ENCODE peak calls at places on chromosomes 16 and 17, in nine cellular contexts. K is transverse colon, Z is HepG2, Y is prostate gland, E is SK-N-SH, D is HCT116, N is H1, T is K562, O is suprapubic skin. C is an unnamed sample. For H3K4me1, the result is how much of the 10 kb centered on the place peaks cover.

GRCh38 chr17:35404360-35404759 is 27.9 kb downstream of the SLFN12 start:
- DNase-seq in N (no peak), D (no peak), T (no peak), K (no peak), Y (no peak), O (no peak), Z (peak), E (no peak), C (no peak)

GRCh38 chr17:73785466-73785865 is 141.2 kb upstream of the SDK2 start:
- DNase-seq in Z (no peak), E (no peak), D (no peak), Y (no peak), N (no peak), K (no peak), T (no peak), O (no peak), C (peak)

GRCh38 chr17:38453951-38454421 is 25.7 kb downstream of the ARHGAP23 start:
- DNase-seq in Y (peak), Z (no peak), E (peak), D (no peak), O (no peak), N (no peak), T (peak), K (no peak), C (peak)

GRCh38 chr17:65667656-65668055 is 106.2 kb upstream of the AXIN2 start:
- DNase-seq in Z (no peak), D (no peak), E (no peak), K (no peak), O (no peak), Y (no peak), T (no peak), N (no peak), C (no peak)

GRCh38 chr16:84842516-84843148 is 22.8 kb downstream of the CRISPLD2 start:
- DNase-seq in E (peak), T (no peak), Y (no peak), Z (no peak), O (no peak), N (no peak), D (no peak), K (no peak), C (no peak)

GRCh38 chr16:71214771-71215381 is 15.6 kb downstream of the HYDIN start:
- DNase-seq in K (no peak), T (no peak), N (no peak), Z (peak), D (peak), Y (no peak), O (no peak), E (no peak), C (no peak)

GRCh38 chr17:49292901-49293300 is 62.3 kb upstream of the PHOSPHO1 start:
- DNase-seq in E (no peak), K (no peak), Z (no peak), Y (no peak), N (no peak), D (no peak), O (no peak), T (no peak), C (no peak)

GRCh38 chr16:3882531-3882930 is 2.0 kb upstream of the CREBBP start:
- DNase-seq in Y (no peak), E (no peak), D (no peak), N (no peak), K (no peak), O (no peak), Z (no peak), T (no peak), C (no peak)

GRCh38 chr16:75566889-75567255 is 693 bp downstream of the GABARAPL2 start:
- DNase-seq in O (no peak), N (peak), Y (no peak), Z (no peak), T (peak), K (peak), E (peak), D (no peak), C (no peak)

GRCh38 chr17:49851387-49852291 is 3.8 kb upstream of the TAC4 start:
- DNase-seq in N (peak), Y (peak), O (peak), Z (peak), D (no peak), E (peak), T (peak), K (peak), C (peak)

GRCh38 chr17:57257911-57258885 is 1.9 kb downstream of the MSI2 start:
- DNase-seq in O (no peak), T (peak), E (no peak), D (no peak), K (no peak), N (peak), Z (peak), Y (no peak), C (no peak)

GRCh38 chr16:31064882-31065461 is 9.1 kb downstream of the ZNF668 start:
- DNase-seq in E (no peak), O (no peak), D (no peak), N (no peak), Y (no peak), Z (no peak), T (no peak), K (no peak), C (no peak)

GRCh38 chr17:47982645-47983440 is 11.9 kb downstream of the CDK5RAP3 start:
- DNase-seq in N (no peak), D (no peak), O (no peak), T (no peak), Y (no peak), Z (no peak), E (peak), K (no peak), C (no peak)

GRCh38 chr16:23941963-23942564 is 106.3 kb downstream of the PRKCB start:
- DNase-seq in K (no peak), Y (no peak), E (no peak), Z (no peak), D (no peak), N (no peak), O (no peak), T (no peak), C (no peak)

GRCh38 chr17:29390856-29391631 is 881 bp downstream of the TAOK1 start:
- DNase-seq in Y (peak), O (no peak), D (no peak), E (peak), N (peak), K (peak), T (peak), Z (peak), C (no peak)

GRCh38 chr17:29844339-29845048 is 85.5 kb downstream of the SSH2 start:
- DNase-seq in N (no peak), K (no peak), Z (no peak), O (no peak), E (peak), T (peak), D (no peak), Y (no peak), C (no peak)

DNA sequence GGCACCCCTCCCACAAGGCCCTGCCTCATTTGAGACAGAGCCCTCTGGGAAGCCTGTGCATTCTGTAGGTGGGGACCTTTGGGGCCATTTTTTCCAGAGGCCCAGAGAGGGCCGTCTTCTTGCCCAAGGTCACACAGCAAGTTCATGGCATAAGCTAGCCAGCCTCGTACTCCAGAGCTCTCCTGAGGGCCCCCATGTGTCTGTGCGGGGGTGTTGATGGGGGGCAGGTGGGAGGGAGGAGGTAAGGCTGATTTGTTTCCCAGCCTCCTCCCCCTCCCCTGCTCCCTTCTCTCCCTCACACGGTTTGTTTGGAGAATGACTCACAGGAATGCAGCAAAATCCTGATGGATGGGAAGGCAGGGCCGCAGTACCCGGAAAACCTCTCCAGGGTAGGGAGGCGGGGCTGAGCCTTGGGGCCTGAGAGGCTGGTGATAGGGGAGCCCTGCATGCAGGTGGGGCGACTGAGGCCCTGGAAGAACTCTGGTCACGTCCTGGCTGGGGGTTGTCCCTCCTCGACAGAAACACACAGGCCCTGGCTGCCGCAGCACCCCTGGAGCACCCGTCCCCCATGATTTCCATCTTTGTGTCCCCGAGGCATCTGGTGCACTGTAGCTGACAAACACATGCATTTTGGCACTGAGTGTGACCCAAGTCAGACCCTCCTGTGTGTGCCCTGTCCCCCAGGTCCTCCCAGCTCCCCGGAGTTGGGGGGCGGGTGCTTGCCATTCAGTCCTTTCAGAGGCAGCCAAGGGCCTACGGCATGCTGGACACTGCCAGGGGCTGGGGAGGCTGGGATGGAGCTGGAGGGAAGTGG is 29.7 kb downstream of the RAI1 start:
- DNase-seq in N (peak), D (peak), K (peak), O (no peak), E (peak), Y (peak), Z (peak), T (peak), C (peak)
- TF ChIP-seq POLR2AphosphoS5 in N (no peak), D (peak), K (peak), O (no peak), E (peak), Y (peak), Z (no peak), T (no peak), C (peak)

GRCh38 chr16:67423634-67424575 is 7.0 kb upstream of the HSD11B2 start:
- DNase-seq in K (no peak), T (no peak), D (no peak), Y (peak), E (no peak), O (no peak), N (no peak), Z (no peak), C (no peak)

GRCh38 chr16:67425046-67425445 is 5.9 kb upstream of the HSD11B2 start:
- DNase-seq in Y (no peak), Z (no peak), T (no peak), E (no peak), N (no peak), D (no peak), K (no peak), O (no peak), C (no peak)

GRCh38 chr16:67425581-67425980 is 5.3 kb upstream of the HSD11B2 start:
- DNase-seq in N (no peak), E (no peak), K (no peak), O (no peak), Z (no peak), T (no peak), Y (no peak), D (no peak), C (no peak)

GRCh38 chr16:67426950-67427349 is 4.0 kb upstream of the HSD11B2 start:
- DNase-seq in O (no peak), Z (no peak), K (no peak), T (no peak), D (no peak), E (no peak), Y (no peak), N (no peak), C (no peak)

GRCh38 chr16:67426022-67426421 is 4.9 kb upstream of the HSD11B2 start:
- DNase-seq in Z (no peak), K (no peak), D (no peak), E (no peak), T (no peak), Y (no peak), N (no peak), O (no peak), C (no peak)
- H3K4me1 ChIP-seq in Z (under half), K (under half), D (under half), E (under half), T (under half), Y (under half), N (under half), O (half or more), C (under half)

DNA sequence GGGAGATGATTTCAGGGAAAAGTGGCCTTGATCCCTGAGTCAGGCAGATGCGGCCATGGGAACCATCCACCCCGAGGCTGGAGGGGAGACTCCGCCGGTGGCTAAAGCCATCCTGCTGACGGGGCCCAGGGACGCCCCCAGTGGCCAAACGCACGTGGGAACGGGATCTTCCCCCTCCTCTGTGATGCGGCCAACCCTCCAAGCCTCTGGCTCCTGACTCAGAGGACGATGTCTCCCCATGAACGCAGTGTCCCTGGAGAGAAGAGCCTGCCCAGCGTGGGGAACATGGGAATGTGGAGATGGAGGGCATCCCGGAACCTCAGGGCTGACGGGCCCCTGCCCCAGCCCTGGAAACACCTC is 25.0 kb downstream of the SLC7A5 start:
- DNase-seq in E (no peak), O (no peak), T (no peak), Y (no peak), Z (no peak), K (no peak), D (no peak), N (peak), C (no peak)
- TF ChIP-seq POLR2AphosphoS5 in E (no peak), O (no peak), T (no peak), Y (no peak), Z (no peak), K (no peak), D (peak), N (no peak), C (no peak)

GRCh38 chr17:82230627-82231311 is 1.9 kb downstream of the SLC16A3 start:
- DNase-seq in N (no peak), E (peak), O (peak), D (no peak), Z (peak), Y (no peak), T (peak), K (peak), C (no peak)

GRCh38 chr17:82232322-82232785 is 3.5 kb downstream of the SLC16A3 start:
- DNase-seq in N (no peak), E (no peak), D (no peak), T (no peak), K (no peak), O (peak), Y (no peak), Z (no peak), C (no peak)

GRCh38 chr17:82231312-82231561 is 2.4 kb downstream of the SLC16A3 start:
- DNase-seq in N (no peak), E (no peak), D (no peak), Y (no peak), O (no peak), K (no peak), Z (no peak), T (no peak), C (no peak)

GRCh38 chr17:82232876-82233785 is 4.3 kb downstream of the SLC16A3 start:
- DNase-seq in O (no peak), E (no peak), K (peak), T (no peak), Z (no peak), N (no peak), Y (no peak), D (no peak), C (no peak)

DNA sequence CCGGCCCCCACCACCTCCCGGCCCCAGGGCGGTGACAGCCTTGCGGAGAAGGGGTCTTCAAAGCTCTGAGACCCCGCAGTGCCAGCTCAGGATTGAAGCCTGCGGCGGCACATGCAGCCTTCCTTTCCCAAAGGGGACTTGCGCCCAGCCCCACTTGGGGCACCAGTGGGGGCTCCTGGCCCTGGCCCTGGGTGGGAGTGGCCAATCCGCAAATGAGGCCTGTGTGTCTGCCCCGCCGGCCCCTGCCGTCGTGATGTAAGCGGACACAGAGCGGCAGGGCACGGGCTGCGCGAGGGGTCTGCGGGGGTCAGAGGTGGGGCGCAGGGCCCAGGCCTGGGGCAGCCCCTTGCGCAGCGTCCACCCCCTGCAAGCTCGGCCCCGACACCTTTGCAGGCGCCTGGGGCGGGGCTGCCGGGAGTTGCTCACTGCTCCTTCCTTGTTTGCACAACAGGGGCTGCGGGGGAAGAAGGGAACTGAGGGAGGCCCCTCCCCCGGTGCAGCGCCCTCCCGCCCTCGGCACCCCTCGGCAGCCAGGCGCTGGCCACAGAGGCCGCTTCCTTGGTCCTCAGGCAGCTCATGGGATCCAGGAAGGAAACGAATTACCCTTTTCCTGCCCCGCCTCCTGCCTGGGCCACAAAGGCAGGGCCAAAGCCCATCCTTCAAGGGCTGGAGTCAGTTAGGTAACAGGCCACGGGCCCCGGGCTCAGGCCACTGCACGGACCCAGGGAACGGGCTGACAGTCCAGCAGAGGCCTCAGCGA is 2.9 kb downstream of the SLC16A3 start:
- DNase-seq in N (peak), T (peak), D (no peak), O (peak), K (peak), Z (peak), Y (peak), E (no peak), C (no peak)
- H3K4me1 ChIP-seq in N (under half), T (half or more), D (half or more), O (half or more), K (half or more), Z (half or more), Y (under half), E (under half), C (under half)

GRCh38 chr17:19318611-19319010 is 43.9 kb downstream of the B9D1 start:
- DNase-seq in N (no peak), Z (no peak), T (no peak), Y (no peak), K (no peak), E (no peak), O (no peak), D (no peak), C (no peak)

GRCh38 chr17:19315104-19315503 is 47.4 kb downstream of the B9D1 start:
- DNase-seq in K (no peak), Y (no peak), T (no peak), Z (no peak), N (no peak), E (no peak), O (no peak), D (no peak), C (no peak)

GRCh38 chr17:19316756-19317358 is 45.7 kb downstream of the B9D1 start:
- DNase-seq in Z (no peak), N (no peak), E (no peak), O (no peak), T (no peak), D (no peak), K (no peak), Y (no peak), C (no peak)

GRCh38 chr17:19319771-19320505 is 42.6 kb downstream of the B9D1 start:
- DNase-seq in N (no peak), D (no peak), E (no peak), K (no peak), O (peak), Y (no peak), Z (no peak), T (no peak), C (no peak)

DNA sequence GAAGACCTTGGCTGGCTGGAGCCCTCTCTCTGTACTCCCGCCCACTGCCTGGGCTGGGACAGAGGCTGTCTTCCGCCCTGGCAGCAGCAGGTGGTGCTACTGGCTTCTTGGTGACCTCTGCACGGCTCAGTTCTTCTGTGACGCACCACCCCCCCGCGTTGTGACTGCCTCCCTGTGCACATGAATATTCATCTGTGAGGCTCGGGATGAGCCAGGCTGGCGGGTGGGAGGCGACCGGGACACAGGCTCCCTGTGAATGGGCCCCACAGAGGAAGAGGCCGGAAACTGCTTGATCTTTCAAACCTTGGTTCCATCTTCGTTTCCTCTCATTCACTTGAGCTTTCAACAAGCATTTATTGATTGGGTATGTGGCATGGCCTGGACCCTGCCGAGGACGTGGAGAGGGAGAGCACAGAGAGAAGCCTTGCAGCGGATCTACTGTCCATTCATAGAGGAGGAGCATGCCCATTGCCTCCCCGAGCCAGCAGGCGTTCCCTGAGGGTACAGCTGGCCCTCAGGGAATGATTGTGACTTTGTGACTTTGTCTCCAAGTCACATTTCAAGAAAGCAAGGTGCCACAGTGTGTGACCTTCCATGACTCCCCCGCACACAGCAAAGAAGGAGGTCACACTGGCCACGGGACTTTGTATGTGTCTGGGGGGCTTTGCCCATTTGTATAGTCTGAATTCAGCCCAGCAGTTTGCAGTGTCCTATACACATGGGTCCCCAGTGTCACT is 45.0 kb downstream of the B9D1 start:
- DNase-seq in O (peak), E (no peak), K (peak), D (peak), Z (peak), N (peak), T (peak), Y (no peak), C (no peak)
- TF ChIP-seq POLR2AphosphoS5 in O (no peak), E (no peak), K (no peak), D (no peak), Z (no peak), N (peak), T (no peak), Y (peak), C (no peak)

DNA sequence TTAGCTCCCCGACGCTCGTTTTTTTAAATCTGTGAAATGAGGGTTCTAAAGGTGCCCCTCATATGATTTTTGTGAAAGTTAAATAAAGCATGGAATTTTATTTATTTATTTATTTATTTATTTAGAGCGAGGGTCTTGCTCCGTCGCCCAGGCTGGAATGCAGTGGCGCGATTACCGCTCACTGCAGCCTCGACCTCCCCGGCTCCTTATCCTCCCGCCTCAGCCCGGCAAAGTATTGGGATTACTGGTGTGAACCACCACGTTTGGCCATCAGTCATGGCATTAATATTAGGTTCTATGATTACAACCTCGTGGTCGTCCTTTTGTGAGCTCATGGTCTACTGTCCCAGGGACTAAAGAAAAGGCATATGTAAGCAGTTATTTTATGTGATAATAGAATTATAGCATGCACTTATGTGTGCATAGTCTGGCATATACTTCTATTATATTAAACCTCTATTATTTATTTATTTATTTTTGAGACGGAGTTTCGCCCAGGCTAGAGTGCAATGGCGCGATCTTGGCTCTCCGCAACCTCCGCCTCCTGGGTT is 557 bp upstream of the LUC7L start:
- DNase-seq in O (no peak), Y (no peak), N (no peak), Z (no peak), E (no peak), T (no peak), D (no peak), K (no peak), C (no peak)
- H3K4me1 ChIP-seq in O (under half), Y (under half), N (under half), Z (under half), E (under half), T (under half), D (under half), K (under half), C (under half)